ENCODE peak calls at places on chromosome 9, in ten cellular contexts. T, A, N, L, Z, Q, E, F, W and X are unnamed samples.

GRCh38 chr9:119509291-119509905 is 140.2 kb upstream of the BRINP1 start:
- DNase-seq in T (no peak), A (no peak), W (no peak), F (no peak), N (no peak), Q (no peak), Z (no peak), L (no peak), E (peak; percentile 20), X (no peak)

GRCh38 chr9:132288371-132288770 is 66.4 kb downstream of the SETX start:
- DNase-seq in T (no peak), L (no peak), W (no peak), Q (no peak), E (no peak), F (peak; percentile 34), A (no peak), Z (peak; percentile 75), N (no peak), X (peak; percentile 58)

GRCh38 chr9:78235771-78236510 is at the start of gene CEP78:
- DNase-seq in F (peak; percentile 58), E (peak; percentile 68), W (peak; percentile 95), T (peak; percentile 75), N (peak; percentile 19), Q (peak; percentile 89), A (peak; percentile 63), L (peak; percentile 82), Z (peak; percentile 91), X (peak; percentile 91)

GRCh38 chr9:34550681-34551270 is 28.0 kb upstream of the ENHO start:
- DNase-seq in A (no peak), F (no peak), N (no peak), W (no peak), E (no peak), Z (no peak), Q (no peak), T (no peak), L (no peak), X (no peak)

GRCh38 chr9:126719677-126720435 is 85.0 kb upstream of the ZBTB43 start:
- DNase-seq in L (no peak), W (no peak), E (peak; percentile 31), N (peak; percentile 48), Q (peak; percentile 83), F (no peak), T (peak; percentile 53), Z (peak; percentile 88), A (peak; percentile 46), X (peak; percentile 44)

GRCh38 chr9:128317629-128318028 is 4.6 kb downstream of the TRUB2 start:
- DNase-seq in N (no peak), E (no peak), Q (no peak), W (no peak), A (no peak), Z (no peak), L (no peak), F (no peak), T (no peak), X (no peak)

GRCh38 chr9:134316444-134317160 is 9.7 kb upstream of the RXRA start:
- DNase-seq in T (no peak), F (no peak), E (no peak), A (peak; percentile 6), L (no peak), N (no peak), Z (no peak), Q (no peak), W (no peak), X (no peak)

GRCh38 chr9:128201441-128202369 is 1.5 kb upstream of the DNM1 start:
- DNase-seq in L (no peak), W (no peak), A (no peak), Q (no peak), N (no peak), Z (peak; percentile 45), F (no peak), E (no peak), T (no peak), X (no peak)

GRCh38 chr9:95757026-95757425 is 118.5 kb upstream of the ERCC6L2 start:
- DNase-seq in L (no peak), Q (peak; percentile 29), F (peak; percentile 44), N (no peak), Z (peak; percentile 31), A (no peak), W (no peak), T (no peak), E (peak; percentile 19), X (peak; percentile 80)

GRCh38 chr9:125126019-125126746 is 17.1 kb downstream of the SCAI start:
- DNase-seq in E (peak; percentile 77), Q (peak; percentile 5), N (no peak), Z (peak; percentile 99), T (peak; percentile 53), W (peak; percentile 50), A (peak; percentile 78), L (peak; percentile 36), F (peak; percentile 99), X (peak; percentile 97)

GRCh38 chr9:34347800-34348158 is 18.4 kb downstream of the NUDT2 start:
- DNase-seq in N (no peak), F (no peak), A (no peak), T (no peak), Q (no peak), L (no peak), W (no peak), E (no peak), Z (no peak), X (no peak)

GRCh38 chr9:137825324-137825991 is 52.1 kb upstream of the CACNA1B start:
- DNase-seq in Z (no peak), Q (no peak), A (no peak), F (no peak), L (peak; percentile 62), W (peak; percentile 37), N (no peak), T (no peak), E (no peak), X (no peak)

GRCh38 chr9:131732636-131733340 is 7.1 kb downstream of the RAPGEF1 start:
- DNase-seq in W (no peak), Z (no peak), Q (no peak), A (no peak), L (no peak), N (no peak), E (no peak), F (no peak), T (no peak), X (no peak)

GRCh38 chr9:20209421-20210340 is 412.6 kb downstream of the MLLT3 start:
- DNase-seq in E (no peak), L (no peak), W (no peak), T (no peak), Z (no peak), Q (no peak), N (no peak), F (no peak), A (no peak), X (no peak)

GRCh38 chr9:33476503-33476902 is 2.8 kb upstream of the NOL6 start:
- DNase-seq in T (no peak), Q (no peak), A (no peak), N (no peak), Z (no peak), F (no peak), L (no peak), W (no peak), E (no peak), X (no peak)

GRCh38 chr9:135196474-135196873 is 109.0 kb downstream of the OLFM1 start:
- DNase-seq in E (no peak), F (no peak), A (no peak), Z (no peak), L (no peak), W (no peak), T (no peak), N (no peak), Q (no peak), X (no peak)

GRCh38 chr9:108153391-108153790 is 663.8 kb upstream of the KLF4 start:
- DNase-seq in A (no peak), W (no peak), Q (peak; percentile 97), F (no peak), L (no peak), N (no peak), Z (no peak), T (no peak), E (no peak), X (no peak)

GRCh38 chr9:128296340-128297220 is 20.5 kb downstream of the SWI5 start:
- DNase-seq in Z (no peak), L (no peak), W (no peak), A (no peak), E (no peak), N (no peak), T (no peak), Q (no peak), F (no peak), X (peak; percentile 38)

GRCh38 chr9:81671880-81672280 is 17.5 kb downstream of the TLE1 start:
- DNase-seq in E (no peak), A (peak; percentile 15), Q (peak; percentile 74), N (no peak), F (no peak), L (no peak), W (no peak), Z (peak; percentile 32), T (peak; percentile 22), X (no peak)

GRCh38 chr9:107949058-107949457 is 459.5 kb upstream of the KLF4 start:
- DNase-seq in A (no peak), F (no peak), W (no peak), E (no peak), L (no peak), N (no peak), T (no peak), Z (no peak), Q (no peak), X (peak; percentile 63)

GRCh38 chr9:136089697-136090045 is 5.4 kb downstream of the NACC2 start:
- DNase-seq in Q (peak; percentile 66), Z (peak; percentile 59), A (no peak), L (no peak), N (no peak), T (no peak), F (no peak), W (no peak), E (no peak), X (peak; percentile 52)

GRCh38 chr9:3467593-3468219 is 58.1 kb downstream of the RFX3 start:
- DNase-seq in E (no peak), Z (peak; percentile 79), Q (peak; percentile 92), L (peak; percentile 27), T (peak; percentile 45), F (peak; percentile 37), W (peak; percentile 17), N (peak; percentile 34), A (peak; percentile 11), X (peak; percentile 75)

GRCh38 chr9:841371-842209 is at the start of gene DMRT1:
- DNase-seq in W (no peak), Z (no peak), N (no peak), E (no peak), T (no peak), Q (no peak), L (no peak), F (no peak), A (no peak), X (no peak)

GRCh38 chr9:35976726-35977125 is 18.8 kb upstream of the OR2S2 start:
- DNase-seq in E (no peak), L (peak; percentile 43), F (no peak), Z (no peak), T (no peak), W (peak; percentile 8), N (no peak), Q (no peak), A (no peak), X (no peak)

GRCh38 chr9:137710751-137711150 is 91.9 kb downstream of the EHMT1 start:
- DNase-seq in T (no peak), E (no peak), N (no peak), F (no peak), A (no peak), Q (no peak), W (no peak), Z (no peak), L (no peak), X (peak; percentile 13)

GRCh38 chr9:73348485-73348884 is 196.8 kb downstream of the ANXA1 start:
- DNase-seq in L (no peak), T (no peak), Q (peak; percentile 9), W (no peak), E (no peak), A (no peak), F (no peak), N (no peak), Z (peak; percentile 22), X (peak; percentile 3)